ENCODE peak calls at places on chromosomes 7 and 10, in ten cellular contexts. R is MM.1S, Y is foreskin fibroblast, Z is astrocyte of the cerebellum, X is epithelial cell of esophagus, W is fibroblast of villous mesenchyme, U is heart right ventricle, D is mucosa of descending colon, E is brain microvascular endothelial cell, T is left lung. P is an unnamed sample.

GRCh38 chr10:43273543-43273942 is 6.7 kb upstream of the RASGEF1A start:
- DNase-seq in R (no peak), Y (no peak), Z (no peak), X (no peak), W (no peak), U (no peak), D (no peak), E (no peak), T (peak; percentile 27), P (no peak)

GRCh38 chr10:49297818-49298665 is 928 bp upstream of the C10orf71 start:
- DNase-seq in R (no peak), Y (no peak), Z (no peak), X (no peak), W (no peak), U (peak; percentile 50), D (no peak), E (no peak), T (no peak), P (no peak)

GRCh38 chr7:112143567-112143966 is 62.6 kb downstream of the DOCK4 start:
- DNase-seq in R (no peak), Y (peak; percentile 82), Z (peak; percentile 86), X (no peak), W (peak; percentile 39), U (no peak), D (no peak), E (peak; percentile 82), T (no peak), P (no peak)

GRCh38 chr7:111564078-111564477 is 1.8 kb upstream of the IMMP2L start:
- DNase-seq in R (no peak), Y (no peak), Z (no peak), X (no peak), W (no peak), U (no peak), D (no peak), E (no peak), T (no peak), P (no peak)

GRCh38 chr10:103470755-103471653 is 8.0 kb downstream of the CALHM3 start:
- DNase-seq in R (peak; percentile 91), Y (no peak), Z (no peak), X (no peak), W (peak; percentile 59), U (peak; percentile 54), D (peak; percentile 65), E (no peak), T (peak; percentile 65), P (peak; percentile 97)

GRCh38 chr7:47757946-47758371 is 176.0 kb upstream of the TNS3 start:
- DNase-seq in R (no peak), Y (peak; percentile 95), Z (peak; percentile 78), X (peak; percentile 65), W (peak; percentile 97), U (peak; percentile 37), D (no peak), E (peak; percentile 92), T (peak; percentile 64), P (no peak)

GRCh38 chr7:70303309-70303708 is 705.0 kb downstream of the AUTS2 start:
- DNase-seq in R (peak; percentile 32), Y (no peak), Z (no peak), X (no peak), W (no peak), U (no peak), D (no peak), E (no peak), T (no peak), P (no peak)

GRCh38 chr10:72068901-72069446 is 19.4 kb downstream of the SPOCK2 start:
- DNase-seq in R (no peak), Y (no peak), Z (no peak), X (peak; percentile 38), W (peak; percentile 14), U (peak; percentile 62), D (no peak), E (no peak), T (no peak), P (no peak)

GRCh38 chr10:32981760-32982159 is 23.7 kb upstream of the ITGB1 start:
- DNase-seq in R (no peak), Y (no peak), Z (no peak), X (peak; percentile 27), W (peak; percentile 73), U (peak; percentile 55), D (peak; percentile 71), E (peak; percentile 68), T (no peak), P (no peak)

GRCh38 chr10:71821909-71822763 is 28.9 kb downstream of the PSAP start:
- DNase-seq in R (no peak), Y (no peak), Z (peak; percentile 59), X (no peak), W (no peak), U (no peak), D (no peak), E (peak; percentile 16), T (no peak), P (no peak)

GRCh38 chr7:26645126-26645525 is 219.3 kb downstream of the SKAP2 start:
- DNase-seq in R (no peak), Y (no peak), Z (no peak), X (no peak), W (no peak), U (no peak), D (no peak), E (no peak), T (no peak), P (no peak)

GRCh38 chr7:99204078-99204477 is 3.8 kb downstream of the KPNA7 start:
- DNase-seq in R (no peak), Y (no peak), Z (no peak), X (no peak), W (no peak), U (no peak), D (no peak), E (no peak), T (no peak), P (no peak)

GRCh38 chr7:102061981-102062390 is 224.7 kb upstream of the SH2B2 start:
- DNase-seq in R (no peak), Y (no peak), Z (no peak), X (peak; percentile 19), W (peak; percentile 95), U (no peak), D (no peak), E (no peak), T (peak; percentile 88), P (peak; percentile 52)

GRCh38 chr7:40570218-40570617 is 435.4 kb downstream of the SUGCT start:
- DNase-seq in R (no peak), Y (peak; percentile 13), Z (peak; percentile 76), X (no peak), W (no peak), U (no peak), D (no peak), E (peak; percentile 7), T (no peak), P (no peak)

GRCh38 chr7:117505238-117505637 is 25.4 kb downstream of the CFTR start:
- DNase-seq in R (no peak), Y (no peak), Z (no peak), X (no peak), W (no peak), U (no peak), D (no peak), E (no peak), T (no peak), P (no peak)

GRCh38 chr7:117502338-117502737 is 22.5 kb downstream of the CFTR start:
- DNase-seq in R (no peak), Y (no peak), Z (no peak), X (no peak), W (no peak), U (no peak), D (no peak), E (no peak), T (no peak), P (no peak)
- TF ChIP-seq CTCF in R (no peak), Y (no peak), Z (no peak), X (no peak), W (no peak), U (no peak), D (no peak), E (no peak), T (no peak), P (no peak)

GRCh38 chr10:119980956-119981355 is 88.4 kb downstream of the SEC23IP start:
- DNase-seq in R (no peak), Y (no peak), Z (no peak), X (no peak), W (no peak), U (no peak), D (no peak), E (no peak), T (no peak), P (no peak)

DNA sequence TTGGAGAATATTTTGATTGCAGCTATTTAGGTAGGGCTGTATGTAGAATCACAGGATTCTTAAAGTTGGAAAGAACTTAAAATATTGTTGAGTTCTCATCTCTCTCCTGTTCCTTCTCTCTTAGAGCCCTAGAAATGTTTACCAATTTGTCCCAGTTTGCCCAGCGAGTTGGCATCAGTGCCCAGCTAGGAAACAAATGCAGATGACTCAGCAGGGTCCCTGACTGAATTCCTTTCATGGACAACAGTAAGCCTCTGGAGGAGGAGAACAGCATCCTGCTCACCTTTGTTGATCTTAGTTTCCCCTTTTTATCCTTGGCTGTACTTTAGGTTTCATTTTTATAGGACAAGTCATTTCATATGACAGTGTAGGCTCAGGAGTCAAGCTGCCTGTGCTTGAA is 89.3 kb downstream of the SEC23IP start:
- DNase-seq in R (no peak), Y (no peak), Z (no peak), X (peak; percentile 8), W (no peak), U (no peak), D (no peak), E (no peak), T (no peak), P (no peak)
- H3K4me3 ChIP-seq in R (no peak overlapping the region), Y (no peak overlapping the region), Z (no peak overlapping the region), X (no peak overlapping the region), W (no peak overlapping the region), U (no peak overlapping the region), D (no peak overlapping the region), E (no peak overlapping the region), T (no peak overlapping the region), P (no peak overlapping the region)

DNA sequence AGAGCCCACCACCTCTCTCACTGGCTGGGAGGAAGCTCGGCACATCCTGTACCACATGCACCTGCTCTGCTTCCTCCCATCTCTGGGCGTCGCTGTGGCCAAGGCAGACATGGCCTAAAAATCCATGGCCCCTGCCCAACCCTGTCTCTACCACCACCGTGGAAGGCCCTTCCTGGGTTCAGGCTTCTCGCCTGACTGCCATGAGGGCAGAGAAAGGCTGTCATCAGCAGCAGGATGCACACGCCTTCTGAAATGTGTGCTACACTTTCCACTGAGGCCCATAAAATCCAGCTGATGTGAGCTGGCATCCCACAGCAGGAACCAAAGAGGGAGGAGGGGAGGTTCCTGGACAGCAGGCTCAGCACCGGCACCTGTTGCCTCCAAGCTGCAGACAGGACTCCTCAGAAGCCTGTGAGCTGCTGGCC is 93.4 kb downstream of the PTPRN2 start:
- DNase-seq in R (no peak), Y (no peak), Z (no peak), X (no peak), W (no peak), U (no peak), D (no peak), E (no peak), T (no peak), P (no peak)
- TF ChIP-seq CTCF in R (peak; percentile 7), Y (no peak), Z (no peak), X (no peak), W (no peak), U (no peak), D (no peak), E (no peak), T (no peak), P (peak; percentile 40)

DNA sequence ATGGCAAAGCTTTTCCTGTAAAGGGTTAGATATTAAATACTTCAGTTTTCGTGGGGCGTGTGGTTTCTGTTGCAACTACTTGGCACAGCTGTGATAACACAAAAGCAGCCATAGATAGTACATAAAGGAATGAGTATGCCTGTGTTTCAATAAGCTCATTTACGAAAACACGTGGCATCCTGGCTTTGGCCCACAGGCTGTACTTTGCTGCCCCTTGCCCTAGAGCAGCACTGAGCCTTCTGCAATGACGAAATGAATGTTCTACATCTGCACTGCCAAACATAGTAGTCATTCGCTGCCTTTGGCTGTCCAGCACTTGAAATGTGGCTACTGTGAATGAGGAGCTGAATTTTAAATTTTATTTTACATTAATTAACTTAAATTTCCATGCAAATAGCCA is 376.2 kb upstream of the TPK1 start:
- DNase-seq in R (no peak), Y (no peak), Z (no peak), X (peak; percentile 26), W (no peak), U (no peak), D (no peak), E (no peak), T (no peak), P (no peak)
- H3K4me3 ChIP-seq in R (no peak overlapping the region), Y (no peak overlapping the region), Z (no peak overlapping the region), X (no peak overlapping the region), W (no peak overlapping the region), U (no peak overlapping the region), D (no peak overlapping the region), E (no peak overlapping the region), T (no peak overlapping the region), P (no peak overlapping the region)

P was measured in GM12864.